ENCODE peak calls at places on chromosome 17, in ten cellular contexts. One of them, this sample, is unnamed.

GRCh38 chr17:42544874-42545283 is 7.8 kb upstream of the HSD17B1 start:
- DNase-seq in foreskin fibroblast: no peak
- DNase-seq in hepatocyte: no peak
- DNase-seq in caudate nucleus: no peak
- DNase-seq in WTC11: no peak
- DNase-seq in tibial artery: no peak
- DNase-seq in LNCaP clone FGC: no peak
- DNase-seq in suprapubic skin: no peak
- DNase-seq in nucleus accumbens: no peak
- DNase-seq in H54: no peak
- DNase-seq in this sample: no peak

GRCh38 chr17:44901323-44901965 is 2.2 kb upstream of the EFTUD2 start:
- DNase-seq in foreskin fibroblast: peak
- DNase-seq in hepatocyte: no peak
- DNase-seq in caudate nucleus: no peak
- DNase-seq in WTC11: no peak
- DNase-seq in tibial artery: peak
- DNase-seq in LNCaP clone FGC: no peak
- DNase-seq in suprapubic skin: peak
- DNase-seq in nucleus accumbens: no peak
- DNase-seq in H54: peak
- DNase-seq in this sample: no peak

GRCh38 chr17:6450926-6451717 is 6.9 kb downstream of the PIMREG start:
- DNase-seq in foreskin fibroblast: no peak
- DNase-seq in hepatocyte: no peak
- DNase-seq in caudate nucleus: no peak
- DNase-seq in WTC11: no peak
- DNase-seq in tibial artery: no peak
- DNase-seq in LNCaP clone FGC: no peak
- DNase-seq in suprapubic skin: no peak
- DNase-seq in nucleus accumbens: no peak
- DNase-seq in H54: no peak
- DNase-seq in this sample: no peak

GRCh38 chr17:52157161-52157560 is 1.4 kb downstream of the CA10 start:
- DNase-seq in foreskin fibroblast: no peak
- DNase-seq in hepatocyte: no peak
- DNase-seq in caudate nucleus: no peak
- DNase-seq in WTC11: no peak
- DNase-seq in tibial artery: no peak
- DNase-seq in LNCaP clone FGC: no peak
- DNase-seq in suprapubic skin: no peak
- DNase-seq in nucleus accumbens: no peak
- DNase-seq in H54: no peak
- DNase-seq in this sample: no peak

GRCh38 chr17:12737740-12738469 is 51.4 kb upstream of the ARHGAP44 start:
- DNase-seq in foreskin fibroblast: no peak
- DNase-seq in hepatocyte: no peak
- DNase-seq in caudate nucleus: no peak
- DNase-seq in WTC11: no peak
- DNase-seq in tibial artery: no peak
- DNase-seq in LNCaP clone FGC: no peak
- DNase-seq in suprapubic skin: no peak
- DNase-seq in nucleus accumbens: no peak
- DNase-seq in H54: no peak
- DNase-seq in this sample: no peak

GRCh38 chr17:2198917-2199316 is 104.7 kb downstream of the SMG6 start:
- DNase-seq in foreskin fibroblast: peak
- DNase-seq in hepatocyte: no peak
- DNase-seq in caudate nucleus: no peak
- DNase-seq in WTC11: no peak
- DNase-seq in tibial artery: no peak
- DNase-seq in LNCaP clone FGC: no peak
- DNase-seq in suprapubic skin: no peak
- DNase-seq in nucleus accumbens: no peak
- DNase-seq in H54: no peak
- DNase-seq in this sample: no peak

GRCh38 chr17:164536-165235 is 16.8 kb downstream of the DOC2B start:
- DNase-seq in foreskin fibroblast: no peak
- DNase-seq in hepatocyte: peak
- DNase-seq in caudate nucleus: no peak
- DNase-seq in WTC11: peak
- DNase-seq in tibial artery: no peak
- DNase-seq in LNCaP clone FGC: no peak
- DNase-seq in suprapubic skin: no peak
- DNase-seq in nucleus accumbens: peak
- DNase-seq in H54: no peak
- DNase-seq in this sample: no peak

GRCh38 chr17:2560658-2561057 is 32.8 kb upstream of the PAFAH1B1 start:
- DNase-seq in foreskin fibroblast: no peak
- DNase-seq in hepatocyte: no peak
- DNase-seq in caudate nucleus: no peak
- DNase-seq in WTC11: no peak
- DNase-seq in tibial artery: no peak
- DNase-seq in LNCaP clone FGC: no peak
- DNase-seq in suprapubic skin: no peak
- DNase-seq in nucleus accumbens: no peak
- DNase-seq in H54: no peak
- DNase-seq in this sample: no peak

GRCh38 chr17:7042507-7043194 is 1.2 kb downstream of the SLC16A11 start:
- DNase-seq in foreskin fibroblast: no peak
- DNase-seq in hepatocyte: no peak
- DNase-seq in caudate nucleus: no peak
- DNase-seq in WTC11: peak
- DNase-seq in tibial artery: no peak
- DNase-seq in LNCaP clone FGC: no peak
- DNase-seq in suprapubic skin: no peak
- DNase-seq in nucleus accumbens: no peak
- DNase-seq in H54: no peak
- DNase-seq in this sample: no peak

GRCh38 chr17:45380046-45380765 is 52.5 kb downstream of the ARHGAP27 start:
- DNase-seq in foreskin fibroblast: no peak
- DNase-seq in hepatocyte: no peak
- DNase-seq in caudate nucleus: no peak
- DNase-seq in WTC11: no peak
- DNase-seq in tibial artery: no peak
- DNase-seq in LNCaP clone FGC: no peak
- DNase-seq in suprapubic skin: no peak
- DNase-seq in nucleus accumbens: no peak
- DNase-seq in H54: no peak
- DNase-seq in this sample: no peak

GRCh38 chr17:41666336-41666680 is 22.4 kb upstream of the EIF1 start:
- DNase-seq in foreskin fibroblast: peak
- DNase-seq in hepatocyte: peak
- DNase-seq in caudate nucleus: peak
- DNase-seq in WTC11: no peak
- DNase-seq in tibial artery: no peak
- DNase-seq in LNCaP clone FGC: no peak
- DNase-seq in suprapubic skin: no peak
- DNase-seq in nucleus accumbens: peak
- DNase-seq in H54: peak
- DNase-seq in this sample: no peak

This sample was measured in HCT116.